ENCODE peak calls at places on chromosomes 6 and 20, in nine cellular contexts. P is Calu3; M is NCI-H1417 treated with DMSO at 0.1 percent for 48 hours; R is activated effector memory CD4-positive, alpha-beta T cell treated with anti-CD3 and anti-CD28 coated beads, Interleukin-2, amount 50 U/mL, for 16 hours; Y is GM12865; L is substantia nigra; X is ACHN; A is activated naive CD8-positive, alpha-beta T cell treated with anti-CD3 and anti-CD28 coated beads for 36 hours; O is SW480. E is an unnamed sample.

GRCh38 chr6:133983099-133983939 is 30.3 kb downstream of the TBPL1 start:
- DNase-seq in P (no peak), M (no peak), R (peak; percentile 76), Y (peak; percentile 26), L (no peak), X (no peak), A (peak; percentile 38), O (no peak), E (peak; percentile 39)

GRCh38 chr6:62516287-62517152 is 230.5 kb upstream of the KHDRBS2 start:
- DNase-seq in P (no peak), M (no peak), R (no peak), Y (no peak), L (no peak), X (no peak), A (no peak), O (no peak), E (no peak)

GRCh38 chr20:24778585-24779031 is 170.5 kb upstream of the CST7 start:
- DNase-seq in P (no peak), M (no peak), R (peak; percentile 41), Y (no peak), L (no peak), X (no peak), A (no peak), O (no peak), E (no peak)

GRCh38 chr6:25612666-25613065 is 39.3 kb upstream of the SCGN start:
- DNase-seq in P (no peak), M (no peak), R (no peak), Y (peak; percentile 16), L (no peak), X (no peak), A (no peak), O (no peak), E (no peak)

GRCh38 chr20:62133051-62133845 is 9.9 kb downstream of the PSMA7 start:
- DNase-seq in P (no peak), M (no peak), R (no peak), Y (no peak), L (no peak), X (no peak), A (no peak), O (no peak), E (no peak)

GRCh38 chr6:42279966-42280629 is 62.4 kb upstream of the MRPS10 start:
- DNase-seq in P (no peak), M (no peak), R (peak; percentile 54), Y (no peak), L (no peak), X (no peak), A (no peak), O (no peak), E (no peak)

GRCh38 chr6:45577836-45578504 is 200.2 kb upstream of the SUPT3H start:
- DNase-seq in P (no peak), M (no peak), R (no peak), Y (no peak), L (no peak), X (no peak), A (no peak), O (no peak), E (no peak)

GRCh38 chr6:345747-346388 is 45.7 kb upstream of the IRF4 start:
- DNase-seq in P (no peak), M (no peak), R (no peak), Y (no peak), L (no peak), X (no peak), A (no peak), O (no peak), E (no peak)

GRCh38 chr6:90286884-90287488 is 9.7 kb downstream of the BACH2 start:
- DNase-seq in P (peak; percentile 62), M (no peak), R (peak; percentile 79), Y (peak; percentile 67), L (no peak), X (peak; percentile 62), A (peak; percentile 70), O (peak; percentile 30), E (peak; percentile 75)

GRCh38 chr6:159760602-159761057 is 1.2 kb upstream of the ACAT2 start:
- DNase-seq in P (no peak), M (no peak), R (no peak), Y (no peak), L (no peak), X (peak; percentile 84), A (no peak), O (peak; percentile 61), E (no peak)

GRCh38 chr6:14957355-14958059 is 288.4 kb upstream of the JARID2 start:
- DNase-seq in P (no peak), M (no peak), R (no peak), Y (peak; percentile 18), L (no peak), X (no peak), A (no peak), O (no peak), E (no peak)

GRCh38 chr20:40754372-40754943 is 65.4 kb upstream of the MAFB start:
- DNase-seq in P (no peak), M (no peak), R (no peak), Y (no peak), L (no peak), X (no peak), A (no peak), O (no peak), E (no peak)

GRCh38 chr6:159608961-159609673 is 83.9 kb downstream of the SOD2 start:
- DNase-seq in P (peak; percentile 58), M (no peak), R (no peak), Y (peak; percentile 52), L (no peak), X (peak; percentile 31), A (no peak), O (peak; percentile 13), E (no peak)

GRCh38 chr6:29552512-29553051 is 7.0 kb downstream of the UBD start:
- DNase-seq in P (no peak), M (no peak), R (no peak), Y (peak; percentile 75), L (no peak), X (peak; percentile 9), A (no peak), O (peak; percentile 16), E (peak; percentile 31)

GRCh38 chr6:130406935-130407532 is 41.2 kb downstream of the TMEM200A start:
- DNase-seq in P (no peak), M (no peak), R (no peak), Y (no peak), L (no peak), X (no peak), A (no peak), O (no peak), E (no peak)

GRCh38 chr6:159966339-159966738 is 2.5 kb upstream of the IGF2R start:
- DNase-seq in P (no peak), M (no peak), R (no peak), Y (no peak), L (no peak), X (no peak), A (no peak), O (peak; percentile 52), E (no peak)

E was measured in stimulated activated naive CD8-positive, alpha-beta T cell treated with anti-CD3 and anti-CD28 coated beads, Interleukin-15, amount 100 ng/mL, for 72 hours.